ENCODE peak calls at places on chromosomes 12 and 14, in five cellular contexts. P is tibial artery, Q is psoas muscle, Z is prostate gland, L is colonic mucosa. C is an unnamed sample.

GRCh38 chr14:87877877-87878276 is 115.1 kb downstream of the GALC start:
- DNase-seq in Z (no peak), L (no peak), P (no peak), Q (no peak), C (no peak)

GRCh38 chr12:119096429-119097202 is 82.1 kb upstream of the HSPB8 start:
- DNase-seq in P (no peak), L (no peak), Z (no peak), Q (no peak), C (no peak)

GRCh38 chr12:45182511-45182910 is 33.4 kb upstream of the ANO6 start:
- DNase-seq in Z (no peak), Q (no peak), P (no peak), L (no peak), C (no peak)

GRCh38 chr14:100589760-100590469 is 2.7 kb upstream of the BEGAIN start:
- DNase-seq in Q (peak; percentile 2), P (no peak), Z (no peak), L (no peak), C (no peak)

GRCh38 chr12:113108308-113108707 is 27.3 kb downstream of the RASAL1 start:
- DNase-seq in Z (no peak), L (no peak), P (no peak), Q (no peak), C (no peak)

GRCh38 chr14:47438650-47439140 is 236.7 kb downstream of the MDGA2 start:
- DNase-seq in L (no peak), Z (no peak), P (no peak), Q (no peak), C (no peak)

GRCh38 chr12:40141996-40142395 is 36.1 kb upstream of the SLC2A13 start:
- DNase-seq in L (no peak), Z (no peak), P (no peak), Q (no peak), C (no peak)

GRCh38 chr14:53356361-53357150 is 203.4 kb upstream of the DDHD1 start:
- DNase-seq in Z (no peak), Q (no peak), P (no peak), L (no peak), C (no peak)

GRCh38 chr14:39488600-39488999 is 56.4 kb upstream of the FBXO33 start:
- DNase-seq in Q (no peak), L (no peak), Z (no peak), P (no peak), C (no peak)

GRCh38 chr14:68552597-68552996 is 240.3 kb downstream of the ZFP36L1 start:
- DNase-seq in L (no peak), P (peak; percentile 64), Z (no peak), Q (no peak), C (no peak)

GRCh38 chr12:6494968-6495367 is 1.1 kb downstream of the NCAPD2 start:
- DNase-seq in Q (no peak), Z (no peak), P (no peak), L (no peak), C (no peak)

GRCh38 chr14:70663707-70664179 is 22.0 kb downstream of the TTC9 start:
- DNase-seq in P (no peak), L (no peak), Z (no peak), Q (peak; percentile 16), C (peak; percentile 25)

GRCh38 chr14:77641207-77641533 is 24.7 kb upstream of the SPTLC2 start:
- DNase-seq in L (peak; percentile 46), Q (no peak), Z (no peak), P (no peak), C (peak; percentile 43)

GRCh38 chr14:51018521-51018920 is 74.2 kb upstream of the PYGL start:
- DNase-seq in P (no peak), Z (no peak), Q (no peak), L (no peak), C (no peak)

GRCh38 chr12:83573676-83574075 is 887.0 kb downstream of the TMTC2 start:
- DNase-seq in Q (peak; percentile 18), P (peak; percentile 32), L (no peak), Z (no peak), C (no peak)

GRCh38 chr12:48286665-48287064 is 64.1 kb downstream of the ZNF641 start:
- DNase-seq in Q (no peak), L (no peak), P (no peak), Z (no peak), C (no peak)

GRCh38 chr12:716506-716905 is 35.9 kb upstream of the WNK1 start:
- DNase-seq in Q (no peak), P (no peak), L (no peak), Z (no peak), C (no peak)

GRCh38 chr14:46661728-46662127 is 10.1 kb upstream of the RPL10L start:
- DNase-seq in L (no peak), Z (no peak), Q (no peak), P (no peak), C (no peak)

GRCh38 chr14:32224731-32225377 is 21.8 kb upstream of the RNU6-8 start:
- DNase-seq in Q (peak; percentile 30), L (no peak), Z (no peak), P (no peak), C (no peak)

GRCh38 chr12:124381454-124382207 is 86.7 kb downstream of the RFLNA start:
- DNase-seq in L (peak; percentile 90), P (peak; percentile 92), Q (peak; percentile 92), Z (peak; percentile 72), C (peak; percentile 93)

GRCh38 chr14:105665247-105665950 is 139.0 kb downstream of the TMEM121 start:
- DNase-seq in Z (no peak), P (no peak), L (no peak), Q (no peak), C (no peak)

GRCh38 chr14:68440776-68441175 is 352.1 kb downstream of the ZFP36L1 start:
- DNase-seq in L (no peak), Z (no peak), Q (no peak), P (no peak), C (no peak)

GRCh38 chr12:92827836-92828431 is 101.2 kb downstream of the EEA1 start:
- DNase-seq in P (no peak), Z (no peak), L (peak; percentile 40), Q (no peak), C (no peak)

GRCh38 chr12:56007148-56007891 is 10.2 kb downstream of the SUOX start:
- DNase-seq in P (peak; percentile 78), Q (peak; percentile 89), L (peak; percentile 91), Z (peak; percentile 89), C (peak; percentile 88)

GRCh38 chr12:13390381-13390856 is 193.9 kb downstream of the EMP1 start:
- DNase-seq in P (peak; percentile 70), Q (peak; percentile 87), L (peak; percentile 97), Z (peak; percentile 93), C (peak; percentile 97)

GRCh38 chr12:10189653-10190052 is 10.8 kb downstream of the TMEM52B start:
- DNase-seq in P (no peak), Q (peak; percentile 23), L (no peak), Z (peak; percentile 37), C (no peak)

GRCh38 chr12:6315704-6316597 is 5.5 kb downstream of the PLEKHG6 start:
- DNase-seq in P (no peak), L (no peak), Q (no peak), Z (no peak), C (no peak)

GRCh38 chr12:116299548-116300150 is 22.2 kb upstream of the MED13L start:
- DNase-seq in Q (no peak), P (no peak), Z (no peak), L (no peak), C (no peak)

GRCh38 chr14:34124585-34124984 is 173.7 kb upstream of the EGLN3 start:
- DNase-seq in Q (no peak), P (no peak), L (no peak), Z (no peak), C (no peak)

GRCh38 chr12:54420766-54421144 is 1.7 kb upstream of the ITGA5 start:
- DNase-seq in P (peak; percentile 75), Q (peak; percentile 74), L (no peak), Z (no peak), C (no peak)

GRCh38 chr12:25384954-25385216 is 134.2 kb upstream of the KRAS start:
- DNase-seq in P (no peak), Q (no peak), Z (no peak), L (no peak), C (no peak)

GRCh38 chr12:15522574-15523187 is 200.4 kb downstream of the PTPRO start:
- DNase-seq in P (no peak), Q (no peak), L (no peak), Z (peak; percentile 11), C (no peak)

GRCh38 chr12:54661048-54661447 is 12.9 kb upstream of the DCD start:
- DNase-seq in P (no peak), Z (no peak), Q (no peak), L (no peak), C (no peak)

GRCh38 chr14:21991130-21991529 is 317.5 kb upstream of the OR4E1 start:
- DNase-seq in Q (no peak), L (no peak), Z (no peak), P (no peak), C (no peak)

GRCh38 chr14:31968912-31969311 is 108.2 kb upstream of the ARHGAP5 start:
- DNase-seq in Q (no peak), P (no peak), L (no peak), Z (no peak), C (no peak)

GRCh38 chr14:93046696-93047050 is 69.1 kb downstream of the ITPK1 start:
- DNase-seq in P (no peak), Q (no peak), L (no peak), Z (no peak), C (no peak)
- H3K4me1 ChIP-seq in P (no peaks in the 10 kb centered on the region), Q (peaks cover 45% of the 10 kb centered on the region), L (peaks cover 47% of the 10 kb centered on the region), Z (peaks cover 26% of the 10 kb centered on the region), C (peaks cover 93% of the 10 kb centered on the region)

DNA sequence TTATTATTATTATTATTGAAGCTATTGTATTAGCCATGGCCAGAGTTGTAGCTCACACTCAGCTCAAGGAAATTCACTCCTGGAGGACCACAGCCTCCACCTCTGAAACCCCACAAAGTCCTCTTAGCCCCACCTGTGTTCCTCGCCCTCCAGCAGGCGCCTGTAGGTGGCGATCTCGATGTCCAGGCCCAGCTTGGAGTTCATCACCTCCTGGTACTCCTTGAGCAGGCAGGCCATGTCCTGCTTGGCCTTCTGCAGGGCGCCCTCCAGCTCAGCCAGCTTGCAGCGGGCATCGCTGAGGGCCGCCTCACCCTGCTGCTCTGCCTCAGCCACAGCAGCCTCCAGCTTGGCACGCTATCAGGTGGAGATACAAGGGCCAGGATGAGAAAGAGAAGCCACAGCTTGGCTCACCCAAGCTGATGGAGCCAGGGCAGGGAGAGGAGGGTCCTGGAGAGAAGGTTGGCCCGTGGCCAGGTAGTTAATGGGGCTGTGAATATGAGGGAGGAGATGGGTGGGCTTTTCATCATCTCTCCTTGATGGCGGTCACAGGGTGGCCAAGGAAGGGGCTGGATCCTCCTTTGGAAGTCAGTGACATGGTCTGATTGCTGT is 5.1 kb downstream of the KRT85 start:
- DNase-seq in L (no peak), P (no peak), Z (no peak), Q (no peak), C (no peak)
- TF ChIP-seq CTCF in L (no peak), P (no peak), Z (no peak), Q (no peak), C (no peak)

GRCh38 chr12:37666069-37666781 is 650.3 kb upstream of the ALG10B start:
- DNase-seq in Q (no peak), Z (no peak), L (no peak), P (no peak), C (peak; percentile 24)
- H3K36me3 ChIP-seq in Q (no peaks in the 10 kb centered on the region), Z (no peaks in the 10 kb centered on the region), L (no peaks in the 10 kb centered on the region), P (no peaks in the 10 kb centered on the region), C (no peaks in the 10 kb centered on the region)

DNA sequence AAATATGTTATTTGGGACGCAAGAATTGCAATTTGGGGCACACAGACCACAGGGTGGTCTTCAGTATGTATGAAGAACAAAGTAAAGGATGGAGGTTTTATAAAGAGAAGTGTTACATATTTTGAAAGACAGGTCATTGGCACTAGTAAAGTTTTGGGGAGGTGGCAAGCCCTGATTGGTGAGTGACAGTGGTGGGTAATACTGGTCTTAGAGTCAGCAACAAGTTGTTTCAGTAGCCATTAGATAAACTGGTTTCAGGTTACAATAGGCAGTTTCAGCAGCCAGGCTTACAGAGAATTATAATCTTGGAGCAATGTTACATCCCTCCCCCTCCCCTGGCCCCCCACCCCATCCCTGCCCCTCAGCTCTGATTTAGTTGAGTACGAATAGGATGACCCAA is 17.5 kb downstream of the MARK3 start:
- DNase-seq in L (no peak), P (no peak), Q (no peak), Z (no peak), C (no peak)
- H3K4me1 ChIP-seq in L (no peaks in the 10 kb centered on the region), P (no peaks in the 10 kb centered on the region), Q (peaks cover 63% of the 10 kb centered on the region), Z (peaks cover 13% of the 10 kb centered on the region), C (peaks cover 7% of the 10 kb centered on the region)

C was measured in mucosa of descending colon.